ENCODE peak calls at places on chromosomes 16 and 17, in four cellular contexts. X is HAP-1, Q is suprapubic skin, D is cardiac fibroblast. M is an unnamed sample.

GRCh38 chr16:1820973-1821290 is 5.7 kb downstream of the HAGH start:
- DNase-seq in X (no peak), D (no peak), Q (no peak), M (no peak)

GRCh38 chr17:57269598-57270255 is 13.4 kb downstream of the MSI2 start:
- DNase-seq in X (no peak), D (no peak), Q (no peak), M (peak)

GRCh38 chr17:48577946-48578615 is at the start of gene HOXB4:
- DNase-seq in Q (peak), D (peak), X (peak), M (peak)

GRCh38 chr16:83715217-83715920 is 92.4 kb upstream of the HSBP1 start:
- DNase-seq in Q (no peak), D (no peak), X (no peak), M (no peak)

GRCh38 chr17:51846561-51846960 is 312.0 kb downstream of the CA10 start:
- DNase-seq in D (no peak), X (no peak), Q (no peak), M (peak)

GRCh38 chr17:50397919-50398285 is 579 bp upstream of the LRRC59 start:
- DNase-seq in D (no peak), Q (no peak), X (no peak), M (no peak)

GRCh38 chr16:88616320-88616719 is 22.1 kb upstream of the IL17C start:
- DNase-seq in D (no peak), Q (no peak), X (no peak), M (no peak)

GRCh38 chr16:67844441-67844840 is 2.3 kb upstream of the NUTF2 start:
- DNase-seq in D (peak), Q (no peak), X (peak), M (no peak)

GRCh38 chr17:46984341-46984740 is 5.3 kb upstream of the RPRML start:
- DNase-seq in X (no peak), D (no peak), Q (no peak), M (no peak)

GRCh38 chr17:36144981-36145729 is 31.3 kb downstream of the TBC1D3B start:
- DNase-seq in D (no peak), Q (no peak), X (no peak), M (no peak)

GRCh38 chr17:7853693-7854043 is 1.2 kb upstream of the TMEM88 start:
- DNase-seq in D (no peak), Q (no peak), X (no peak), M (no peak)

GRCh38 chr17:82696916-82697807 is 1.3 kb downstream of the RAB40B start:
- DNase-seq in D (no peak), X (peak), Q (peak), M (no peak)

GRCh38 chr16:72797606-72798005 is 250.3 kb downstream of the ZFHX3 start:
- DNase-seq in Q (no peak), X (no peak), D (no peak), M (no peak)

GRCh38 chr16:86471896-86472295 is 38.4 kb upstream of the FOXF1 start:
- DNase-seq in D (peak), X (no peak), Q (no peak), M (no peak)

GRCh38 chr16:49275870-49276269 is 5.8 kb downstream of the CBLN1 start:
- DNase-seq in X (no peak), D (no peak), Q (no peak), M (no peak)

GRCh38 chr16:2869502-2870064 is 11.6 kb upstream of the PRSS22 start:
- DNase-seq in X (no peak), D (no peak), Q (no peak), M (no peak)

GRCh38 chr16:2874032-2874431 is 9.0 kb upstream of the FLYWCH2 start:
- DNase-seq in D (no peak), Q (no peak), X (no peak), M (no peak)

GRCh38 chr16:2871926-2872325 is 11.1 kb upstream of the FLYWCH2 start:
- DNase-seq in D (no peak), Q (no peak), X (no peak), M (no peak)

GRCh38 chr16:2879854-2880508 is 3.0 kb upstream of the FLYWCH2 start:
- DNase-seq in Q (no peak), X (no peak), D (no peak), M (no peak)

GRCh38 chr16:2874584-2875362 is 8.2 kb upstream of the FLYWCH2 start:
- DNase-seq in X (peak), D (peak), Q (peak), M (peak)
- H3K4me3 ChIP-seq in X (no peak), D (no peak), Q (no peak), M (no peak)

DNA sequence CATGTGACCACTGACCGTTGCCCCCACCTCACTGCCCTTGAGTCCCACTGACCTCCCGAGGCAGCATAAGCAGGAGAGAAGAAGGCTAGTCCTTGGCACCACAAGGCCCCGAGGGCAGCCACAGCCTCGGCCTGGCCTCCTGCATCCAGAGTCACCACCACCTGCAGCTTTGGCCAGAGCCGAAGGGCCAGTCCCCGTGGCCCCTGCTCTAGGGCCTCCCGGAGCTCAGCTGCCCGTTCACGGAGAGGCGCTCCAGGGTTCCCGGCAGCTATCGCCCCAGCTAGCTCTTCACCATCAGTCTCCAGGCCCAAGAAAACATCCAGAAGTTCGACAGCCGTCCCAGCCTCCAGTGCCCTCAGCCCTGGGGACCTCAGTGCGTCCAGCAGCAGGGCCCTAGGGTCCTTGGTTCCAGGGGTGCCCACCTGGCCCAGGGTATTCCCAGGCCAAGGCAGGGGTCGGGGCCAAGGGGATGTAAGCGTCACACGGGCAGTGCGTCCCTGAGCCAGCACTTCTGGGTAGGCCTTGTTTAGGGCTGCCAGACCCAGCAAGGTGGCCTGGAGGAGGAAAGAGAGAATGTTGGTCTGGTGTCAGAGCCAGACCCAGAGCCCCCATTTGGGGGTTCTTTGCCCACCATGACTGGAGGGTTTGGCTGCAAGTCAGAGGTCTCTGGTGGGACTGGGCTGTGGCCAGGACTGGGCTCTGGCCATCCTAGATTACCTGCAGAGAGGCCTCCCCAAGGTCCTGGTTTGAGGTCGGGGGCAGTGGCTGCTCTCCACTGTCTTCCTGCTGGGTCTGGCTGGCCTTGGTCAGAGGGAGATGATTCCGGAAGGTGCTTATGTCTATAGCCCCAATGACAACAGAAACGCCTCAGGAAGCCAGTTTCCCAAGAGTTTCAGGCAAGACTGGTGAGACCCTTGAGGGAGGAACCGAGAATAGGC is 1.8 kb downstream of the GHDC start:
- DNase-seq in X (no peak), D (no peak), Q (peak), M (no peak)
- H3K4me3 ChIP-seq in X (no peak), D (no peak), Q (no peak), M (no peak)

GRCh38 chr16:23567602-23568001 is 10.1 kb downstream of the UBFD1 start:
- DNase-seq in Q (no peak), X (no peak), D (no peak), M (no peak)

GRCh38 chr16:23564964-23565363 is 7.4 kb downstream of the UBFD1 start:
- DNase-seq in X (no peak), Q (no peak), D (peak), M (no peak)

GRCh38 chr16:23562505-23562904 is 5.0 kb downstream of the UBFD1 start:
- DNase-seq in Q (no peak), X (no peak), D (no peak), M (no peak)

GRCh38 chr16:23563186-23563585 is 5.7 kb downstream of the UBFD1 start:
- DNase-seq in D (no peak), X (no peak), Q (no peak), M (no peak)

DNA sequence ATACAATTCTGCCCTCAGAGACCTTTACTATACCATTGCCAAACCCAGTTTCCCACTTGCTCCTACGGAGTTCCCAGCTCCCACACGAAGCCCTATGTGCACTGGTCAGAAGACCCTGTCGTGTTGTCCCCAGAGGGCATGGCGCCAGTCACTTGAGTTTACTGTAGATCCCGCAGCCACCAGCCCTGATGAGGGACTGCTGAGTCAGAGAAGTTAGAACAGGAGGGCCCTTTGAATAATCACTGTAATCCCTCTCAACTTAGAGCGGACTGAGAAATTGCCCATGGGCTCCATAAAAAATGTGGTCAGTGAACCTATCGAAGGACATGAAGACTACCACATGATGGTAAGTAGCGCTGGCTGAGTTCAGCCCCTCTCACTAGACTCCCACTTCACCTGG is 9.2 kb downstream of the UBFD1 start:
- DNase-seq in Q (no peak), D (no peak), X (no peak), M (no peak)
- H3K4me3 ChIP-seq in Q (no peak), D (no peak), X (no peak), M (no peak)

GRCh38 chr17:74452841-74453661 is 13.4 kb upstream of the CD300A start:
- DNase-seq in Q (no peak), D (no peak), X (no peak), M (no peak)
- H3K4me3 ChIP-seq in Q (peak), D (peak), X (peak), M (peak)

GRCh38 chr16:3065069-3065741 is at the start of gene IL32:
- DNase-seq in Q (no peak), D (peak), X (no peak), M (no peak)
- H3K4me3 ChIP-seq in Q (peak), D (peak), X (no peak), M (no peak)